ENCODE peak calls at places on chromosomes 13 and 19, in five cellular contexts. R is tibial artery, O is lower lobe of right lung, J is heart left ventricle, I is adrenal gland. Z is an unnamed sample. For H3K36me3, the result is how much of the 10 kb centered on the place peaks cover.

GRCh38 chr13:31998131-31998530 is 33.4 kb upstream of the FRY start:
- DNase-seq in R (no peak), O (no peak), J (no peak), I (no peak), Z (peak)

GRCh38 chr13:76823969-76824368 is 62.2 kb downstream of the KCTD12 start:
- DNase-seq in R (no peak), O (no peak), J (no peak), I (no peak), Z (no peak)

GRCh38 chr13:97257228-97257755 is 35.2 kb downstream of the MBNL2 start:
- DNase-seq in R (no peak), O (no peak), J (no peak), I (no peak), Z (no peak)

GRCh38 chr19:54461201-54462071 is 2.1 kb downstream of the LENG9 start:
- DNase-seq in R (peak), O (no peak), J (no peak), I (peak), Z (no peak)

GRCh38 chr13:20127563-20128458 is 33.0 kb downstream of the GJA3 start:
- DNase-seq in R (peak), O (peak), J (peak), I (peak), Z (peak)

GRCh38 chr13:42354246-42355117 is 82.5 kb downstream of the AKAP11 start:
- DNase-seq in R (no peak), O (no peak), J (peak), I (no peak), Z (no peak)

GRCh38 chr19:6717441-6717971 is 2.9 kb downstream of the C3 start:
- DNase-seq in R (no peak), O (no peak), J (no peak), I (no peak), Z (no peak)

GRCh38 chr13:97295279-97296182 is 73.4 kb downstream of the MBNL2 start:
- DNase-seq in R (no peak), O (no peak), J (no peak), I (no peak), Z (no peak)

GRCh38 chr13:24911135-24911524 is 147.2 kb downstream of the RNF17 start:
- DNase-seq in R (no peak), O (no peak), J (no peak), I (no peak), Z (no peak)

GRCh38 chr13:112742583-112742982 is 52.7 kb downstream of the ATP11A start:
- DNase-seq in R (no peak), O (no peak), J (no peak), I (no peak), Z (no peak)

GRCh38 chr13:30865131-30866009 is 40.7 kb upstream of the MEDAG start:
- DNase-seq in R (peak), O (peak), J (peak), I (peak), Z (peak)

GRCh38 chr13:102328909-102329308 is 72.9 kb downstream of the FGF14 start:
- DNase-seq in R (no peak), O (no peak), J (no peak), I (no peak), Z (no peak)

GRCh38 chr19:43476606-43477005 is 11.2 kb upstream of the LYPD3 start:
- DNase-seq in R (no peak), O (no peak), J (no peak), I (no peak), Z (no peak)

GRCh38 chr13:69980799-69981198 is 126.8 kb upstream of the ATXN8OS start:
- DNase-seq in R (no peak), O (no peak), J (no peak), I (no peak), Z (no peak)

GRCh38 chr19:1616396-1616795 is 11.1 kb upstream of the UQCR11 start:
- DNase-seq in R (no peak), O (no peak), J (no peak), I (peak), Z (peak)

GRCh38 chr19:12790628-12791344 is 500 bp upstream of the JUNB start:
- DNase-seq in R (no peak), O (no peak), J (no peak), I (peak), Z (no peak)

GRCh38 chr19:2252481-2253105 is 3.5 kb downstream of the AMH start:
- DNase-seq in R (no peak), O (no peak), J (no peak), I (peak), Z (no peak)

GRCh38 chr19:5240011-5240410 is 100.6 kb downstream of the PTPRS start:
- DNase-seq in R (no peak), O (peak), J (no peak), I (no peak), Z (no peak)

GRCh38 chr19:10812902-10813404 is 23.1 kb downstream of the TMED1 start:
- DNase-seq in R (peak), O (no peak), J (peak), I (peak), Z (no peak)

GRCh38 chr13:31213681-31214289 is 14.0 kb downstream of the B3GLCT start:
- DNase-seq in R (no peak), O (no peak), J (no peak), I (no peak), Z (no peak)

GRCh38 chr19:1507192-1507660 is 5.6 kb downstream of the ADAMTSL5 start:
- DNase-seq in R (no peak), O (no peak), J (no peak), I (no peak), Z (no peak)

GRCh38 chr19:8459520-8460260 is 14.9 kb downstream of the HNRNPM start:
- DNase-seq in R (no peak), O (no peak), J (no peak), I (no peak), Z (no peak)
- H3K36me3 ChIP-seq in R (under half), O (half or more), J (under half), I (under half), Z (under half)

DNA sequence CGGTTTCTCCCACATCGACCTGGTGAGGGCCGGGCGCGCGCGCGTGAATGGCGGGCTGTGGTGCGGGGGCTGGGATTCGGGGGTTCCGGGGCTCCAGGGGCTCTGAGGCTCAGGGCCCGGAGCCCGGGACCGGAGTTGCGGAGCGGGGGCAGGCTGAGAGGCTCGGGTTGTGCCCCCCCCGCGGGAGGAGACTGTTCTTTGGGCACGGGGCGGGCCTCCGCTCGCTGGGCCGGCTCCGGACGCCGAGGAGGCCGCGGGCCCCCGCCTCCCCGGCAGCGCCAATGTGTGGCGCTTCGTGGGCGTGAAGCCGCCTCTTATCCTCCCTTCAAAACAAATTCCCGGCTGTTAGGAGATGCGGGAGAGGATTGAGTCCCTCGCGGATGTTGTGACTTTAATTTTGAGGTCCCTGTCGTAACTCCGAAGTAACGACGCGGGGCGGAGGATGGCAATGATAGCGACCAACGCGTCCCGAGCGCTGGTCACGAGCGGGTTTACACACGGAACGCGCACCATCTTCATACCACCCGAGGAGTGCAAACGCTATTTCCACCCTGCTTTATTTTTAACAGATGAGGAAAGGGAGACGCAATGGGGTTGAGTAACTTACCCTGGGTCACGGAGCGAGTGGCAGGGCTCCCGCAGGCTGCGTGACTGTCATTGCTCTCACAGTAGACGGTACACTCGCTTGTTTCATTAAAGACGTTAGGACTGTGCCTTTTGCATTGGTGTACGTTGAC is 536 bp downstream of the UBA2 start:
- DNase-seq in R (peak), O (peak), J (peak), I (peak), Z (peak)
- H3K36me3 ChIP-seq in R (under half), O (under half), J (under half), I (under half), Z (under half)

GRCh38 chr13:26679945-26680516 is 80.6 kb downstream of the GPR12 start:
- DNase-seq in R (peak), O (no peak), J (no peak), I (no peak), Z (no peak)
- H3K36me3 ChIP-seq in R (under half), O (under half), J (under half), I (under half), Z (under half)

DNA sequence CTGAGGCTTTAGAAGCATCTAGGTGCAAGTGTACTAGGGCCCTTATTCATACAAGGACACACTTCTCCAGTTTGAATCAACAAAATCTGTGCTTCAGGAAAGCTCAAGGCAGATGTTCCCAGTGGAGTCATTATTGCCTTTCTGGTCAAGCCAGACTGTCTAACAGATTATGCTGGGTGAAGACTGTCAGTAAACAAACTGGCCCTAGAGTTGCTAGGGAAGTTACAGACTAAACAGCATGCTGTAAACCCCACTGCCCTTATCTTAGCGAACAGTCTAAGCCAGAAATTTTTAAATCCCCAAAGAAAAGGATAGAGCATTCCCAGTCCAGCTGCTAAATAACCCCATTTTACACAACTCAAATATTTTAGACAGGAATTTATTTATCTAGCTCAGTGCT is 1701.3 kb upstream of the PRR20A start:
- DNase-seq in R (no peak), O (no peak), J (no peak), I (no peak), Z (no peak)
- H3K36me3 ChIP-seq in R (under half), O (under half), J (under half), I (under half), Z (under half)